ENCODE peak calls at places on chromosomes 11 and 22, in six cellular contexts. F is body of pancreas, H is heart left ventricle, Q is keratinocyte, D is BE2C, A is esophagus squamous epithelium. I is an unnamed sample.

GRCh38 chr11:123110397-123110796 is 48.5 kb upstream of the HSPA8 start:
- DNase-seq in F (no peak), H (no peak), Q (no peak), D (no peak), A (no peak), I (no peak)

GRCh38 chr11:119153049-119153818 is 4.4 kb downstream of the ABCG4 start:
- DNase-seq in F (no peak), H (no peak), Q (no peak), D (no peak), A (no peak), I (no peak)

GRCh38 chr22:19995611-19996339 is 20.8 kb downstream of the ARVCF start:
- DNase-seq in F (no peak), H (no peak), Q (no peak), D (peak; percentile 11), A (no peak), I (no peak)

GRCh38 chr22:33848251-33848650 is 72.0 kb downstream of the LARGE1 start:
- DNase-seq in F (no peak), H (no peak), Q (no peak), D (no peak), A (no peak), I (no peak)

GRCh38 chr11:862028-862703 is 19.5 kb downstream of the TSPAN4 start:
- DNase-seq in F (no peak), H (no peak), Q (no peak), D (peak; percentile 48), A (no peak), I (no peak)

GRCh38 chr11:126606484-126606883 is 251.0 kb downstream of the ST3GAL4 start:
- DNase-seq in F (no peak), H (no peak), Q (no peak), D (no peak), A (no peak), I (no peak)

GRCh38 chr11:67351275-67352005 is 1.9 kb downstream of the POLD4 start:
- DNase-seq in F (peak; percentile 76), H (no peak), Q (no peak), D (no peak), A (no peak), I (no peak)

GRCh38 chr11:46380340-46381045 is 976 bp upstream of the MDK start:
- DNase-seq in F (peak; percentile 74), H (peak; percentile 82), Q (no peak), D (peak; percentile 66), A (no peak), I (no peak)

GRCh38 chr11:72781313-72782080 is 12.3 kb downstream of the STARD10 start:
- DNase-seq in F (peak; percentile 69), H (peak; percentile 52), Q (no peak), D (peak; percentile 59), A (no peak), I (no peak)

GRCh38 chr11:118658372-118659313 is 20.8 kb downstream of the TREH start:
- DNase-seq in F (no peak), H (peak; percentile 32), Q (no peak), D (no peak), A (no peak), I (no peak)

GRCh38 chr22:36328635-36329216 is 59.0 kb downstream of the MYH9 start:
- DNase-seq in F (peak; percentile 76), H (peak; percentile 58), Q (peak; percentile 84), D (peak; percentile 65), A (no peak), I (peak; percentile 94)

GRCh38 chr11:78838417-78838816 is 263.8 kb upstream of the NARS2 start:
- DNase-seq in F (no peak), H (no peak), Q (no peak), D (no peak), A (no peak), I (no peak)

GRCh38 chr22:20918663-20919220 is 1.5 kb downstream of the CRKL start:
- DNase-seq in F (peak; percentile 17), H (no peak), Q (no peak), D (peak; percentile 14), A (no peak), I (no peak)

GRCh38 chr11:83002047-83002446 is 69.7 kb downstream of the RAB30 start:
- DNase-seq in F (no peak), H (no peak), Q (no peak), D (no peak), A (no peak), I (no peak)

GRCh38 chr11:103923473-103923931 is 112.9 kb upstream of the DDI1 start:
- DNase-seq in F (no peak), H (no peak), Q (no peak), D (no peak), A (no peak), I (no peak)

GRCh38 chr11:69280994-69281393 is 13.0 kb upstream of the MYEOV start:
- DNase-seq in F (peak; percentile 52), H (no peak), Q (peak; percentile 90), D (no peak), A (no peak), I (peak; percentile 80)

GRCh38 chr11:109112748-109113378 is 309.1 kb upstream of the C11orf87 start:
- DNase-seq in F (peak; percentile 28), H (no peak), Q (no peak), D (peak; percentile 60), A (no peak), I (no peak)

GRCh38 chr11:44927174-44927661 is 23.5 kb downstream of the TP53I11 start:
- DNase-seq in F (peak; percentile 76), H (peak; percentile 61), Q (no peak), D (peak; percentile 73), A (no peak), I (no peak)

GRCh38 chr11:112334381-112334780 is 73.7 kb upstream of the PLET1 start:
- DNase-seq in F (no peak), H (no peak), Q (peak; percentile 78), D (no peak), A (no peak), I (no peak)

GRCh38 chr11:118640332-118641154 is 33.1 kb downstream of the PHLDB1 start:
- DNase-seq in F (peak; percentile 62), H (no peak), Q (no peak), D (peak; percentile 42), A (no peak), I (no peak)

GRCh38 chr11:47185305-47186075 is 744 bp downstream of the PACSIN3 start:
- DNase-seq in F (peak; percentile 76), H (peak; percentile 88), Q (peak; percentile 61), D (no peak), A (no peak), I (no peak)

GRCh38 chr11:74989269-74989655 is 529 bp downstream of the NEU3 start:
- DNase-seq in F (no peak), H (no peak), Q (no peak), D (no peak), A (no peak), I (no peak)

GRCh38 chr11:105220175-105220574 is 80.6 kb upstream of the CARD18 start:
- DNase-seq in F (no peak), H (no peak), Q (no peak), D (no peak), A (no peak), I (no peak)

GRCh38 chr11:97786961-97787360 is 1233.8 kb upstream of the CNTN5 start:
- DNase-seq in F (no peak), H (no peak), Q (no peak), D (no peak), A (no peak), I (no peak)

GRCh38 chr11:33835143-33835878 is 56.6 kb downstream of the LMO2 start:
- DNase-seq in F (no peak), H (no peak), Q (peak; percentile 21), D (no peak), A (no peak), I (peak; percentile 63)

GRCh38 chr22:41367039-41367679 is 14.6 kb upstream of the TEF start:
- DNase-seq in F (peak; percentile 99), H (peak; percentile 98), Q (peak; percentile 88), D (peak; percentile 99), A (no peak), I (peak; percentile 10)
- TF ChIP-seq CTCF in F (peak; percentile 63), H (peak; percentile 40), Q (peak; percentile 41), D (peak; percentile 60), A (no peak), I (peak; percentile 40)

GRCh38 chr22:49915610-49916009 is 2.6 kb downstream of the ALG12 start:
- DNase-seq in F (no peak), H (no peak), Q (no peak), D (no peak), A (no peak), I (no peak)

GRCh38 chr22:49917997-49918910 is at the start of the genes ALG12 and CRELD2:
- DNase-seq in F (peak; percentile 99), H (peak; percentile 99), Q (peak; percentile 73), D (peak; percentile 99), A (peak; percentile 92), I (peak; percentile 37)

GRCh38 chr22:49914256-49914655 is 4.0 kb downstream of the ALG12 start:
- DNase-seq in F (no peak), H (no peak), Q (no peak), D (no peak), A (no peak), I (no peak)

GRCh38 chr22:49918911-49919881 is 762 bp downstream of the CRELD2 start:
- DNase-seq in F (no peak), H (no peak), Q (no peak), D (peak; percentile 24), A (no peak), I (no peak)

DNA sequence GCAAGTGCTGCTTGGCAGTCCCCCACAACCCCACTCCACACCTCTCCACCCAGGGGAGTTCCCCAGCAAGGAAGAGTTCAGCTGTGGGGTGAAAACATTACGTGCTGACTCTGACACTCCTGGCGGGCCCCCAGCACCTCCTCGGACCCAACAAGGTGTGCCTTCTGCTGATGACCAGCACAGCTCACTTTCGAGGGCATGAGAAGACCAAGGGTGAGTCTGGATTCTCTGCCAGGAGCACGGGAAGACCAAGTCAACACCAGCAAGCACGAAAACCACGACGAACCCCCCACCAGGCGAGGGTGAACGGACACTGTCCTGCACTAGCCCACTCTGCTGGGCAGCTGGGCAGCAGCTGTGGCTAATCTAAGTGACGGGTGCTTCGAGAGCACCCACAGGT is 1.4 kb downstream of the ALG12 start:
- DNase-seq in F (no peak), H (no peak), Q (no peak), D (no peak), A (no peak), I (no peak)
- H3K4me3 ChIP-seq in F (no peak overlapping the region), H (no peak overlapping the region), Q (peak overlapping the region; percentile 87), D (no peak overlapping the region), A (no peak overlapping the region), I (no peak overlapping the region)

DNA sequence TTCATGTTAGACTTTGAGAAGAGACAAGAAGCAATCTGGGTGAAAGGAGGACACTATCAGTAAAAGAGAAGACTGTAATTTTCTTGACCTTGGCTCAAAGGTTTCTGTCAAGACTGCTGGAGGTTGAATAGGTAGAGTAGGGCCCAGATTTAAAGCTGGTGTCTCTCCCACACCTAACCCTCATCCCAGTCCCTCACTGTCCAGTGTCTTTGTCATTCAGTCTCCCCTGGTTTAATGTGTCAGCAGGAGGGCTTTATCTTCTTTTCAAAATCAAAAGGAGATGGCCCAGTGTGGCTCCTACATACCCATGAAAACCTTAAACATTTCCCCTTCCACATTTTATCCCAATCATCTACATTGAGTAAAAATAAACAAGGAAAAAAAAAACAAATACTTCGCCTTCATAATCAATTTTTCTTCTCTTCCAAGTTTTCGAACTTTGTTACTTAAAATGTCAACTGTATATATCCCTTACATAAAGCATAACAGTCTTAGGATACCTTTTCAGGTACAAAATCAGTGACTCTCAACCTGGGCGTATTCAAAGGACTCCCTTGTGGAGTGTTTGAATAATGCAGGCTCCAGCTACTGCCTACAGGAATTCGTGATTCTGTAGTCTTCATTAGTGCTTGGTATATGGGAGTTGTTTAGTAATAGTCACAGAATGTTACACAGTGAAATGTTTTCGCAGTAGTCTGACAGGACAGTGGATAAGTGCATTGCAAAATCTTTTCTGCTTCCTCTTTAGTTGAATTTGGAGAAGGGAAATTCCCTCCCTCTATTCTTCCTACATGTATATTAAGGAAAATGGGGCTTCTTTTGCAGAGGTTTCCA is 87.2 kb downstream of the FAT3 start:
- DNase-seq in F (no peak), H (no peak), Q (no peak), D (no peak), A (no peak), I (no peak)
- TF ChIP-seq CTCF in F (no peak), H (no peak), Q (no peak), D (no peak), A (no peak), I (peak; percentile 23)

GRCh38 chr11:15370774-15371173 is 256.1 kb downstream of the INSC start:
- DNase-seq in F (no peak), H (no peak), Q (no peak), D (no peak), A (no peak), I (no peak)
- H3K4me3 ChIP-seq in F (no peak overlapping the region), H (no peak overlapping the region), Q (no peak overlapping the region), D (no peak overlapping the region), A (no peak overlapping the region), I (no peak overlapping the region)